ENCODE peak calls at places on chromosomes 12 and 14, in four cellular contexts. One of them, this sample, is unnamed.

GRCh38 chr12:1619599-1619998 is 9.4 kb upstream of the WNT5B start:
- DNase-seq in Right ventricle myocardium superior: peak; percentile 80
- DNase-seq in AG08396: no peak
- DNase-seq in brain microvascular endothelial cell: no peak
- DNase-seq in this sample: no peak

GRCh38 chr14:54839681-54840080 is 62.9 kb downstream of the GCH1 start:
- DNase-seq in Right ventricle myocardium superior: no peak
- DNase-seq in AG08396: no peak
- DNase-seq in brain microvascular endothelial cell: no peak
- DNase-seq in this sample: no peak

GRCh38 chr12:3046441-3047200 is 30.6 kb upstream of the TSPAN9 start:
- DNase-seq in Right ventricle myocardium superior: peak; percentile 82
- DNase-seq in AG08396: peak; percentile 32
- DNase-seq in brain microvascular endothelial cell: no peak
- DNase-seq in this sample: no peak

GRCh38 chr14:105774001-105774400 is 247.6 kb downstream of the TMEM121 start:
- DNase-seq in Right ventricle myocardium superior: no peak
- DNase-seq in AG08396: no peak
- DNase-seq in brain microvascular endothelial cell: no peak
- DNase-seq in this sample: no peak

GRCh38 chr14:77324289-77324688 is 3.5 kb downstream of the GSTZ1 start:
- DNase-seq in Right ventricle myocardium superior: no peak
- DNase-seq in AG08396: no peak
- DNase-seq in brain microvascular endothelial cell: no peak
- DNase-seq in this sample: no peak

GRCh38 chr14:104827173-104828055 is 26.5 kb downstream of the ZBTB42 start:
- DNase-seq in Right ventricle myocardium superior: peak; percentile 61
- DNase-seq in AG08396: peak; percentile 77
- DNase-seq in brain microvascular endothelial cell: no peak
- DNase-seq in this sample: no peak

GRCh38 chr12:67355428-67356385 is 86.5 kb downstream of the CAND1 start:
- DNase-seq in Right ventricle myocardium superior: no peak
- DNase-seq in AG08396: peak; percentile 33
- DNase-seq in brain microvascular endothelial cell: peak; percentile 53
- DNase-seq in this sample: peak; percentile 20

GRCh38 chr14:54603362-54603761 is 36.4 kb downstream of the SAMD4A start:
- DNase-seq in Right ventricle myocardium superior: no peak
- DNase-seq in AG08396: no peak
- DNase-seq in brain microvascular endothelial cell: no peak
- DNase-seq in this sample: no peak

GRCh38 chr14:56170028-56170427 is 51.8 kb downstream of the PELI2 start:
- DNase-seq in Right ventricle myocardium superior: no peak
- DNase-seq in AG08396: no peak
- DNase-seq in brain microvascular endothelial cell: no peak
- DNase-seq in this sample: no peak